ENCODE peak calls at places on chromosomes 5 and 9, in ten cellular contexts. V is stomach, W is A549, R is tibial nerve, D is K562, S is suprapubic skin, J is ovary, F is H1, Z is GM12878, B is transverse colon. Y is an unnamed sample.

GRCh38 chr9:35506359-35506758 is 16.4 kb downstream of the RUSC2 start:
- DNase-seq in V (no peak), W (no peak), R (no peak), D (no peak), S (no peak), J (no peak), F (no peak), Z (no peak), B (no peak), Y (no peak)

GRCh38 chr9:121735065-121735791 is 83.8 kb downstream of the DAB2IP start:
- DNase-seq in V (no peak), W (peak; percentile 77), R (no peak), D (peak; percentile 37), S (no peak), J (no peak), F (peak; percentile 71), Z (no peak), B (peak; percentile 58), Y (no peak)

GRCh38 chr9:115717711-115718173 is 435.8 kb upstream of the PAPPA start:
- DNase-seq in V (no peak), W (no peak), R (no peak), D (no peak), S (no peak), J (no peak), F (no peak), Z (no peak), B (no peak), Y (no peak)

GRCh38 chr9:136970361-136970760 is 6.9 kb upstream of the PTGDS start:
- DNase-seq in V (no peak), W (no peak), R (no peak), D (no peak), S (no peak), J (no peak), F (no peak), Z (no peak), B (no peak), Y (no peak)

GRCh38 chr5:86806206-86806605 is 188.5 kb downstream of the COX7C start:
- DNase-seq in V (no peak), W (no peak), R (no peak), D (no peak), S (no peak), J (no peak), F (no peak), Z (no peak), B (no peak), Y (no peak)

GRCh38 chr5:116650964-116651363 is 76.3 kb upstream of the SEMA6A start:
- DNase-seq in V (no peak), W (no peak), R (no peak), D (no peak), S (no peak), J (no peak), F (no peak), Z (no peak), B (no peak), Y (no peak)

GRCh38 chr9:129751841-129752801 is 721 bp downstream of the PTGES start:
- DNase-seq in V (peak; percentile 80), W (no peak), R (no peak), D (no peak), S (no peak), J (no peak), F (no peak), Z (no peak), B (peak; percentile 61), Y (no peak)

GRCh38 chr9:110255417-110256141 is 728 bp downstream of the TXN start:
- DNase-seq in V (peak; percentile 73), W (no peak), R (peak; percentile 38), D (peak; percentile 45), S (peak; percentile 88), J (peak; percentile 56), F (peak; percentile 68), Z (no peak), B (peak; percentile 78), Y (peak; percentile 82)

GRCh38 chr5:14871573-14872069 is at the start of gene ANKH:
- DNase-seq in V (peak; percentile 82), W (peak; percentile 45), R (peak; percentile 63), D (peak; percentile 89), S (no peak), J (peak; percentile 79), F (peak; percentile 68), Z (no peak), B (peak; percentile 87), Y (peak; percentile 88)

GRCh38 chr5:14870347-14871083 is 1.1 kb downstream of the ANKH start:
- DNase-seq in V (peak; percentile 31), W (no peak), R (no peak), D (no peak), S (no peak), J (peak; percentile 22), F (no peak), Z (no peak), B (peak; percentile 69), Y (no peak)

GRCh38 chr5:14869286-14870164 is 2.1 kb downstream of the ANKH start:
- DNase-seq in V (no peak), W (no peak), R (no peak), D (no peak), S (no peak), J (no peak), F (no peak), Z (no peak), B (no peak), Y (no peak)

GRCh38 chr5:14872070-14872989 is 752 bp upstream of the ANKH start:
- DNase-seq in V (peak; percentile 58), W (peak; percentile 21), R (peak; percentile 60), D (peak; percentile 50), S (peak; percentile 87), J (peak; percentile 52), F (peak; percentile 68), Z (no peak), B (peak; percentile 85), Y (peak; percentile 87)

GRCh38 chr5:14871084-14871572 is 450 bp downstream of the ANKH start:
- DNase-seq in V (no peak), W (no peak), R (no peak), D (no peak), S (peak; percentile 84), J (peak; percentile 35), F (peak; percentile 57), Z (no peak), B (peak; percentile 41), Y (peak; percentile 68)
- TF ChIP-seq POLR2A in V (no peak), W (no peak), R (no peak), D (no peak), S (no peak), J (no peak), F (no peak), Z (peak; percentile 0), B (no peak), Y (no peak)

GRCh38 chr5:180290568-180291233 is 1.2 kb downstream of the MAPK9 start:
- DNase-seq in V (no peak), W (no peak), R (no peak), D (no peak), S (no peak), J (no peak), F (no peak), Z (no peak), B (no peak), Y (no peak)

GRCh38 chr5:180291234-180291940 is 496 bp downstream of the MAPK9 start:
- DNase-seq in V (peak; percentile 27), W (peak; percentile 45), R (no peak), D (peak; percentile 36), S (no peak), J (no peak), F (peak; percentile 66), Z (no peak), B (peak; percentile 26), Y (no peak)

GRCh38 chr5:180289966-180290365 is 1.9 kb downstream of the MAPK9 start:
- DNase-seq in V (no peak), W (no peak), R (no peak), D (no peak), S (no peak), J (no peak), F (no peak), Z (no peak), B (no peak), Y (no peak)

GRCh38 chr5:180294401-180294800 is 2.5 kb upstream of the MAPK9 start:
- DNase-seq in V (no peak), W (no peak), R (no peak), D (no peak), S (no peak), J (no peak), F (no peak), Z (no peak), B (no peak), Y (peak; percentile 59)

DNA sequence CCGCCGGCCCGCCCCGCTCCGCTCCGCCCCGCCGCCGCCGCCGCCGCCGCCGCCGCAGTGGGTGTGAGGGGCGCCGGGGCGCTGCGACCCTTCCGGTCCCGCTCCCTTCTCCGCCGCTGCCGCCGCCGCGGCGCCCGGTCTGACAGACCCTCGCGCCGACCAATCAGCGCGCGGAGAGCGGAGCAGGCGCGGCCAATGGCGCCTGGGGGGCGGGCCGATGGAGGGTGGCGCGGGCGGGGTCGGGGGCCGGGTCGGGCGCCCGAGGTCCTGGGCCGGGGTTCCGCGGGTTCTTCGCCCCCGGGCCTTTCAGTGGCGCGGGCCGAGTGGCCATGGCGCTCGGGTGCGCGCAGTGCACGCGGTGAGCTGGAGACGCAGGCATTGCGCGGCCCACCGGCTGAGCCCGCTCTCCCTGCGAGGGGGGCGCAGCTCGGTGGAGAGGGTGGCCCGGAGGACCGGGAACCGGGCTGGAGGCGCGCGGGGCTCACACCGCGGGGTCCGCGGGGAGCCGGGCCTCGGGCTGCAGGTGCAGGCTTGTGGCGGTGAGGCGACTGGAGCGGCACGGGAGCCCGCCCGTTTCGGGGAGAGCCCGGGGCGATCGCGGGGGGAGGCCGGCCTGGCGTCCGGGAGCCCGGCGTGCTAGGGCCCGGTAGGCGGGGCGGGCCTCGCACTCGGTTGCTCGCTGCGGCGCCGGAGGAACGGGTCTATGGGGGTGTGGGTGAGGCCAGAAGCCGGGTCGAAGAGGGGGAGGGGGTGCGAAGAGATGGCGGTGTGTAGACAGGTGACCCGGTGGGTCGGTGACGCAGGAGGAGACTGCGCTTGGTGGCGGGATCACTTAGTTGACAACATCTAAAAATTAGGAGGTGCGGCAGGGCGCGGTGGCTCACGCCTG is at the start of gene MAPK9:
- DNase-seq in V (peak; percentile 89), W (peak; percentile 77), R (peak; percentile 74), D (peak; percentile 97), S (peak; percentile 87), J (peak; percentile 81), F (peak; percentile 88), Z (no peak), B (peak; percentile 88), Y (peak; percentile 88)
- TF ChIP-seq EP300 in V (no peak), W (no peak), R (peak; percentile 33), D (no peak), S (no peak), J (no peak), F (no peak), Z (no peak), B (no peak), Y (no peak)

GRCh38 chr9:4796530-4796929 is 3.8 kb downstream of the RCL1 start:
- DNase-seq in V (no peak), W (no peak), R (no peak), D (no peak), S (no peak), J (no peak), F (no peak), Z (no peak), B (no peak), Y (no peak)

GRCh38 chr9:4799775-4800174 is 7.0 kb downstream of the RCL1 start:
- DNase-seq in V (peak; percentile 45), W (no peak), R (no peak), D (peak; percentile 64), S (no peak), J (no peak), F (no peak), Z (no peak), B (no peak), Y (no peak)

GRCh38 chr9:4793412-4794005 is 765 bp downstream of the RCL1 start:
- DNase-seq in V (no peak), W (no peak), R (no peak), D (no peak), S (peak; percentile 79), J (no peak), F (no peak), Z (no peak), B (no peak), Y (no peak)

GRCh38 chr9:4798281-4798680 is 5.5 kb downstream of the RCL1 start:
- DNase-seq in V (no peak), W (no peak), R (no peak), D (peak; percentile 60), S (no peak), J (no peak), F (no peak), Z (no peak), B (no peak), Y (no peak)

DNA sequence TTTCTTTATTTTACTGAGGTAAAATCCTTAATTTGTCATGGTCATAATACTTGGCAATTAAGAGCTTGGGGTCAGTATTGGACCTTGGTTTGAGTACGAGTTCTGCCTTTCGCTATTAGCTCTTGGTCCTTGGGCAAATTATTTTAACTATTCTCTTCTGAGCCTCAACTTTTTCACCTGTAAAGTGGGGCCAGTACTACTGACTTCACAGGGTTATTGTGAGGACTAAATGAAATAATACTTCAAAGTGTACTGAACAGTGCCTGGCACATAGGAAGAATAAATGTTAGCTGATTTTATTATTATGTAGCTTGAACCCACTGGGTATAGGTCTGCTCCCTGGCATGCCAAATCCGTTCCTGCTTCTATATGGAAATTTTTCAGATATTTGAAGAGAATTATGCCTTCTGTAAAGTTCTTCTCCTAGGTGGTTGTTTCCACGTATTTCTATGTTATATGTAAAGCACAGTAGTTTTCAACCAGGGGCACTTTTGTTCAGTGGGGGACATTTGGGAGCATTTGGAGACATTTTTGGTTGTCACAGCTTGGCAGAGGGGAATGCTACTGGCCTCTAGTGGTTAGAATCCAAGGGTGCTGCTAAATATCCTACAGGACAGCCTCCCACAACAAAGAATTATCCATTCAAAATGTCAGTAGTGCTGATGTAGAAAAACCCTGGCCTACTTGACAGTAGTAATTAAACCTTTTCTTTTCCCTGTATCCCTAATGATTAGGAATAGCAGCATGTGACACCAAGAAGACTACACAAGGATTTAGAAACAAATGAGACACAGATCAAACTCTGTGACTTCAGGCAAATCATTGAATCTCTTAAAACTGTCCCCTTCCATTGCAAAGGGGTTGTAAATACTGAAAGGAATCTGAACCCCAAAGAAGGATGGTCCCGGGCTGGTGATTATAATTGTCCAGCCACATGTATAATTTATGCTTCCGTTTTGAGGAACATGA is 4.5 kb downstream of the RCL1 start:
- DNase-seq in V (no peak), W (peak; percentile 38), R (no peak), D (no peak), S (no peak), J (peak; percentile 33), F (no peak), Z (no peak), B (no peak), Y (no peak)
- TF ChIP-seq CTCF in V (peak; percentile 59), W (peak; percentile 73), R (peak; percentile 65), D (peak; percentile 60), S (peak; percentile 64), J (no peak), F (peak; percentile 84), Z (peak; percentile 70), B (peak; percentile 60), Y (peak; percentile 36)

DNA sequence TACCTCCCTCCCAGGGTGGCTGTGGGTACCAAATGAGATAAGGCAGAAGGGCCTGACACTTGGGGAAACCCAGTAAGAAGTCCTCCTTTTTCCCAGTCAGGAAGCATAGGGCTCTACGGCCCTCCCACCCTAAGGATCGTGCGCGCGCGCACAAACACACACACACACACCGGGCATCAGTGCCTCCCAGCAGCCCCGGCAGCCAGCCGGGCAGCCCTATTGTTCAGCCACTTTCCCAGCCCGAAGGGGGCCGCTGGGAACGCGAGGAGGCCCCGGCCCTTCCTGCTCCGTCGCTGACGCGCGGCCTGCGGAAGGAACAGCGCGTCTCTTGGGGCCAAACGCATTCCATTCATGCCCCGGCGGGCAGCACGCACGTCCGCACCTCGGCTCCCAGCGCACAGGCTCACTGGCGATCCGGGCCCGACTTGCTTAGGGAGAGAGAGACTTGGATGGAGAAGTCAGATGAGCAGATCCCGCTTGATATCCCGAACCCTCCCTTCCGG is 22.6 kb downstream of the DUSP1 start:
- DNase-seq in V (no peak), W (no peak), R (no peak), D (no peak), S (no peak), J (peak; percentile 51), F (peak; percentile 80), Z (no peak), B (no peak), Y (peak; percentile 93)
- TF ChIP-seq POLR2A in V (no peak), W (no peak), R (peak; percentile 21), D (no peak), S (no peak), J (no peak), F (peak; percentile 36), Z (no peak), B (no peak), Y (no peak)